ENCODE peak calls at places on chromosome 3, in ten cellular contexts. A, U, X, M, S, Q, N, P, C and V are unnamed samples.

GRCh38 chr3:169256791-169257522 is 406.6 kb downstream of the MECOM start:
- DNase-seq in A (no peak), U (no peak), X (no peak), M (no peak), S (no peak), Q (no peak), N (no peak), P (no peak), C (no peak), V (no peak)

GRCh38 chr3:69300296-69300695 is 85.6 kb downstream of the FRMD4B start:
- DNase-seq in A (no peak), U (no peak), X (no peak), M (no peak), S (no peak), Q (no peak), N (no peak), P (no peak), C (no peak), V (no peak)

GRCh38 chr3:184261270-184262165 is at the start of gene CAMK2N2:
- DNase-seq in A (no peak), U (peak; percentile 97), X (peak; percentile 63), M (peak; percentile 34), S (peak; percentile 81), Q (peak; percentile 80), N (peak; percentile 66), P (peak; percentile 43), C (peak; percentile 73), V (peak; percentile 80)

GRCh38 chr3:122458992-122459391 is 43.1 kb upstream of the WDR5B start:
- DNase-seq in A (peak; percentile 45), U (no peak), X (peak; percentile 17), M (no peak), S (peak; percentile 64), Q (peak; percentile 75), N (no peak), P (no peak), C (peak; percentile 43), V (no peak)

GRCh38 chr3:129412542-129413198 is 15.8 kb downstream of the EFCAB12 start:
- DNase-seq in A (no peak), U (no peak), X (no peak), M (no peak), S (no peak), Q (no peak), N (no peak), P (no peak), C (no peak), V (no peak)

GRCh38 chr3:172938788-172939187 is 188.3 kb downstream of the ECT2 start:
- DNase-seq in A (no peak), U (no peak), X (no peak), M (no peak), S (no peak), Q (no peak), N (no peak), P (no peak), C (no peak), V (no peak)

GRCh38 chr3:142509079-142509478 is 61.2 kb upstream of the XRN1 start:
- DNase-seq in A (no peak), U (no peak), X (no peak), M (no peak), S (no peak), Q (no peak), N (peak; percentile 11), P (no peak), C (no peak), V (no peak)

GRCh38 chr3:185549111-185549510 is 3.3 kb downstream of the LIPH start:
- DNase-seq in A (peak; percentile 97), U (peak; percentile 31), X (peak; percentile 97), M (no peak), S (peak; percentile 99), Q (peak; percentile 99), N (no peak), P (no peak), C (no peak), V (peak; percentile 73)